ENCODE peak calls at places on chromosomes 6 and 20, in eight cellular contexts. C, A, U, X, V, O, H and M are unnamed samples.

GRCh38 chr6:95142661-95143060 is 434.7 kb upstream of the MANEA start:
- DNase-seq in C (no peak), A (no peak), U (no peak), X (no peak), V (no peak), O (no peak), H (no peak), M (no peak)

GRCh38 chr20:46931699-46932098 is 37.1 kb downstream of the EYA2 start:
- DNase-seq in C (no peak), A (no peak), U (no peak), X (no peak), V (no peak), O (no peak), H (peak; percentile 89), M (no peak)

GRCh38 chr6:89475634-89476033 is 42.7 kb downstream of the ANKRD6 start:
- DNase-seq in C (no peak), A (no peak), U (peak; percentile 1), X (no peak), V (no peak), O (no peak), H (no peak), M (no peak)

GRCh38 chr6:112118034-112118433 is 30.6 kb downstream of the FAM229B start:
- DNase-seq in C (no peak), A (no peak), U (no peak), X (no peak), V (no peak), O (no peak), H (no peak), M (no peak)

GRCh38 chr6:149236584-149236983 is 80.9 kb upstream of the TAB2 start:
- DNase-seq in C (no peak), A (no peak), U (no peak), X (peak; percentile 14), V (no peak), O (no peak), H (no peak), M (no peak)

GRCh38 chr20:1861347-1861987 is 33.7 kb upstream of the SIRPA start:
- DNase-seq in C (no peak), A (no peak), U (no peak), X (no peak), V (no peak), O (peak; percentile 34), H (no peak), M (no peak)

GRCh38 chr6:31202259-31203166 is 32.0 kb upstream of the POU5F1 start:
- DNase-seq in C (no peak), A (no peak), U (no peak), X (no peak), V (peak; percentile 74), O (no peak), H (no peak), M (peak; percentile 38)

GRCh38 chr6:150517175-150517574 is 82.5 kb upstream of the PLEKHG1 start:
- DNase-seq in C (no peak), A (no peak), U (no peak), X (no peak), V (no peak), O (no peak), H (no peak), M (no peak)

GRCh38 chr6:90393232-90393884 is 96.7 kb upstream of the BACH2 start:
- DNase-seq in C (peak; percentile 41), A (peak; percentile 44), U (peak; percentile 48), X (peak; percentile 66), V (peak; percentile 69), O (peak; percentile 38), H (no peak), M (peak; percentile 53)

GRCh38 chr6:79239538-79240168 is 5.2 kb upstream of the HMGN3 start:
- DNase-seq in C (no peak), A (no peak), U (no peak), X (no peak), V (no peak), O (no peak), H (no peak), M (no peak)

GRCh38 chr6:128432394-128432793 is 88.0 kb downstream of the PTPRK start:
- DNase-seq in C (no peak), A (no peak), U (no peak), X (no peak), V (peak; percentile 58), O (no peak), H (no peak), M (peak; percentile 46)

GRCh38 chr6:41596096-41596685 is 42.1 kb upstream of the MDFI start:
- DNase-seq in C (no peak), A (no peak), U (no peak), X (no peak), V (no peak), O (no peak), H (no peak), M (no peak)

GRCh38 chr6:146657432-146657831 is 58.7 kb downstream of the ADGB start:
- DNase-seq in C (no peak), A (no peak), U (no peak), X (no peak), V (no peak), O (no peak), H (no peak), M (no peak)

GRCh38 chr20:34060970-34061369 is 51.1 kb downstream of the EIF2S2 start:
- DNase-seq in C (no peak), A (no peak), U (no peak), X (no peak), V (no peak), O (no peak), H (no peak), M (no peak)

GRCh38 chr6:35497571-35498406 is 910 bp upstream of the TEAD3 start:
- DNase-seq in C (no peak), A (peak; percentile 65), U (peak; percentile 22), X (peak; percentile 51), V (no peak), O (peak; percentile 39), H (no peak), M (peak; percentile 70)

GRCh38 chr6:136721467-136721866 is 70.8 kb downstream of the MAP3K5 start:
- DNase-seq in C (no peak), A (no peak), U (no peak), X (no peak), V (no peak), O (no peak), H (no peak), M (no peak)
- H3K27ac ChIP-seq in C (no peak overlapping the region), A (no peak overlapping the region), U (no peak overlapping the region), X (no peak overlapping the region), V (no peak overlapping the region), O (no peak overlapping the region), H (no peak overlapping the region), M (no peak overlapping the region)

GRCh38 chr20:50338479-50339195 is 148.0 kb downstream of the CEBPB start:
- DNase-seq in C (no peak), A (no peak), U (no peak), X (no peak), V (no peak), O (no peak), H (no peak), M (no peak)
- TF ChIP-seq CTCF in C (no peak), A (no peak), U (no peak), X (no peak), V (no peak), O (no peak), H (no peak), M (no peak)

DNA sequence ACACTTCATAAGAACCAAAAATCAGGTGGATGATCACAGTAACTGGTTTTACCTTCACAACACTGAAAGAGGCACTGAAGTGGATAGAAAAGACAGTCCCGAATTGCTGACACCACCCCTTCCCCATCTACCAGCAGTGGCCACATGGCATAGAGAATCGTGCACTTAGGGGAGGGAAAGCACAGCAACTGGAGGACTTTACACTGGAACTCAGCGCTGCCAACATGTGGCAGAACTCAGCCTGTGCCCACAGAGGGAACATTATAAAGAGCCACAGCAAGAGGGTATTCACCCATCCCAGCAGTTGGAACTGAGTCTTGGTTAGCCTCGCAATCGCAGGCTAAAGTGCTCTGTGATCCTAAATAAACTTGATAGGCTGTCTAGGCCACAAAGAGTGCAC is 6.5 kb upstream of the KIAA1586 start:
- DNase-seq in C (peak; percentile 19), A (no peak), U (no peak), X (peak; percentile 23), V (peak; percentile 10), O (peak; percentile 35), H (no peak), M (no peak)
- H3K27ac ChIP-seq in C (no peak overlapping the region), A (no peak overlapping the region), U (no peak overlapping the region), X (no peak overlapping the region), V (no peak overlapping the region), O (no peak overlapping the region), H (no peak overlapping the region), M (no peak overlapping the region)

GRCh38 chr20:16821211-16822089 is 73.3 kb downstream of the OTOR start:
- DNase-seq in C (peak; percentile 31), A (no peak), U (no peak), X (peak; percentile 74), V (peak; percentile 69), O (peak; percentile 65), H (no peak), M (peak; percentile 39)
- TF ChIP-seq CTCF in C (peak; percentile 43), A (peak; percentile 57), U (peak; percentile 63), X (peak; percentile 96), V (peak; percentile 95), O (peak; percentile 67), H (peak; percentile 63), M (peak; percentile 96)

GRCh38 chr6:157760137-157760536 is 62.9 kb upstream of the SNX9 start:
- DNase-seq in C (no peak), A (no peak), U (no peak), X (no peak), V (no peak), O (no peak), H (no peak), M (no peak)
- H3K27ac ChIP-seq in C (peak overlapping the region; percentile 45), A (no peak overlapping the region), U (no peak overlapping the region), X (no peak overlapping the region), V (peak overlapping the region; percentile 89), O (peak overlapping the region; percentile 64), H (peak overlapping the region; percentile 67), M (peak overlapping the region; percentile 84)